ENCODE peak calls at places on chromosomes 3 and 15, in six cellular contexts. E is astrocyte of the spinal cord, S is right cardiac atrium, G is EH, H is NCI-H774, A is GM12891. R is an unnamed sample.

GRCh38 chr3:61669676-61670299 is 108.4 kb downstream of the PTPRG start:
- DNase-seq in E (no peak), S (no peak), G (no peak), H (no peak), A (peak), R (no peak)

GRCh38 chr3:173733029-173733652 is 335.6 kb downstream of the NLGN1 start:
- DNase-seq in E (peak), S (no peak), G (peak), H (no peak), A (no peak), R (no peak)

GRCh38 chr3:16148783-16149182 is 25.7 kb upstream of the GALNT15 start:
- DNase-seq in E (peak), S (peak), G (peak), H (no peak), A (no peak), R (peak)

GRCh38 chr15:83129791-83130190 is 22.3 kb downstream of the TM6SF1 start:
- DNase-seq in E (no peak), S (no peak), G (no peak), H (no peak), A (no peak), R (no peak)

GRCh38 chr3:102225407-102226132 is 209.2 kb upstream of the ZPLD1 start:
- DNase-seq in E (peak), S (no peak), G (peak), H (peak), A (no peak), R (no peak)

GRCh38 chr3:54835701-54836100 is 92.2 kb downstream of the LRTM1 start:
- DNase-seq in E (no peak), S (no peak), G (no peak), H (no peak), A (no peak), R (no peak)

GRCh38 chr15:75348563-75349350 is 1.9 kb downstream of the NEIL1 start:
- DNase-seq in E (no peak), S (no peak), G (peak), H (no peak), A (no peak), R (no peak)

GRCh38 chr15:25682349-25682748 is 180.8 kb downstream of the ATP10A start:
- DNase-seq in E (no peak), S (peak), G (no peak), H (no peak), A (no peak), R (peak)

GRCh38 chr3:47162695-47163022 is 1.3 kb downstream of the SETD2 start:
- DNase-seq in E (peak), S (no peak), G (peak), H (no peak), A (no peak), R (no peak)

GRCh38 chr3:14200276-14200675 is 21.7 kb downstream of the LSM3 start:
- DNase-seq in E (no peak), S (no peak), G (peak), H (no peak), A (no peak), R (no peak)

GRCh38 chr3:4498446-4498845 is 5.3 kb downstream of the ITPR1 start:
- DNase-seq in E (no peak), S (no peak), G (no peak), H (no peak), A (no peak), R (no peak)

GRCh38 chr3:124634210-124635168 is 95.8 kb upstream of the UMPS start:
- DNase-seq in E (no peak), S (no peak), G (no peak), H (no peak), A (no peak), R (no peak)

R was measured in sigmoid colon.